ENCODE peak calls at places on chromosomes 7 and 10, in nine cellular contexts. Y is colonic mucosa; G is CD4-positive, alpha-beta T cell; W is NCI-H1694; Z is NCI-H1092; D is cardiac muscle cell; O is HuH-7.5; V is cardiac fibroblast; B is brain microvascular endothelial cell. S is an unnamed sample.

GRCh38 chr7:122014697-122015096 is 129.4 kb downstream of the AASS start:
- DNase-seq in O (no peak), D (peak; percentile 7), B (no peak), Y (no peak), W (peak; percentile 16), G (no peak), Z (no peak), V (peak; percentile 11), S (no peak)

GRCh38 chr7:149872419-149873073 is 1.2 kb upstream of the ATP6V0E2 start:
- DNase-seq in D (peak; percentile 75), Y (peak; percentile 82), B (peak; percentile 90), Z (peak; percentile 84), W (no peak), G (no peak), O (peak; percentile 91), V (peak; percentile 77), S (peak; percentile 56)

GRCh38 chr10:44982114-44982460 is 3.5 kb upstream of the DEPP1 start:
- DNase-seq in Y (no peak), D (no peak), B (peak; percentile 21), Z (no peak), O (no peak), G (no peak), V (peak; percentile 20), W (no peak), S (no peak)

GRCh38 chr7:73879977-73880681 is 19.2 kb downstream of the TMEM270 start:
- DNase-seq in W (no peak), Y (no peak), V (peak; percentile 65), B (no peak), G (no peak), O (peak; percentile 74), D (peak; percentile 61), Z (no peak), S (no peak)

GRCh38 chr7:41696323-41696916 is 6.5 kb downstream of the INHBA start:
- DNase-seq in W (no peak), Z (peak; percentile 8), B (peak; percentile 83), Y (peak; percentile 77), D (peak; percentile 90), O (peak; percentile 68), G (no peak), V (peak; percentile 89), S (no peak)

GRCh38 chr10:4024846-4025245 is 239.8 kb upstream of the KLF6 start:
- DNase-seq in Z (no peak), D (peak; percentile 21), B (no peak), G (no peak), W (no peak), Y (no peak), V (peak; percentile 7), O (no peak), S (no peak)

GRCh38 chr7:132066776-132067175 is 509.5 kb downstream of the PLXNA4 start:
- DNase-seq in O (no peak), V (peak; percentile 51), G (no peak), B (peak; percentile 43), W (peak; percentile 48), D (peak; percentile 59), Z (no peak), Y (peak; percentile 28), S (peak; percentile 89)

GRCh38 chr10:98055875-98056516 is 25.6 kb upstream of the CRTAC1 start:
- DNase-seq in Z (no peak), B (peak; percentile 4), V (peak; percentile 10), W (no peak), G (peak; percentile 6), O (no peak), Y (no peak), D (peak; percentile 30), S (no peak)

GRCh38 chr10:69685802-69686585 is 55.9 kb downstream of the FAM241B start:
- DNase-seq in W (no peak), Z (no peak), O (no peak), Y (peak; percentile 34), V (peak; percentile 46), G (no peak), D (peak; percentile 55), B (peak; percentile 55), S (peak; percentile 0)

GRCh38 chr7:120725376-120726039 is 132.4 kb downstream of the TSPAN12 start:
- DNase-seq in W (peak; percentile 59), O (no peak), B (peak; percentile 18), V (peak; percentile 67), Z (peak; percentile 54), D (peak; percentile 69), Y (no peak), G (no peak), S (peak; percentile 76)